ENCODE peak calls at places on chromosomes 7 and 10, in five cellular contexts. T is heart left ventricle, B is lung, F is glutamatergic neuron, Z is A549. A is an unnamed sample.

GRCh38 chr7:102279537-102280400 is 6.9 kb upstream of the SH2B2 start:
- DNase-seq in T (peak; percentile 47), B (peak; percentile 41), F (peak; percentile 82), Z (peak; percentile 60), A (no peak)

GRCh38 chr7:30170460-30171197 is 35.8 kb downstream of the MTURN start:
- DNase-seq in T (no peak), B (no peak), F (no peak), Z (no peak), A (no peak)

GRCh38 chr7:44998153-44998871 is 1.7 kb upstream of the CCM2 start:
- DNase-seq in T (no peak), B (no peak), F (no peak), Z (no peak), A (no peak)

GRCh38 chr7:139095194-139095659 is 14.3 kb downstream of the ZC3HAV1 start:
- DNase-seq in T (no peak), B (no peak), F (no peak), Z (no peak), A (no peak)

GRCh38 chr7:155917836-155918385 is 105.6 kb upstream of the SHH start:
- DNase-seq in T (no peak), B (no peak), F (no peak), Z (no peak), A (no peak)

GRCh38 chr7:80766724-80767123 is 128.3 kb downstream of the CD36 start:
- DNase-seq in T (no peak), B (no peak), F (no peak), Z (no peak), A (no peak)

GRCh38 chr10:34732926-34733325 is 82.2 kb downstream of the PARD3 start:
- DNase-seq in T (no peak), B (no peak), F (no peak), Z (peak; percentile 44), A (no peak)

GRCh38 chr10:53978292-53978691 is 822.7 kb downstream of the PCDH15 start:
- DNase-seq in T (no peak), B (no peak), F (no peak), Z (no peak), A (no peak)

GRCh38 chr10:133309720-133310398 is 1.1 kb downstream of the ZNF511 start:
- DNase-seq in T (no peak), B (peak; percentile 53), F (no peak), Z (no peak), A (no peak)

GRCh38 chr7:55309040-55309991 is 55.8 kb upstream of the LANCL2 start:
- DNase-seq in T (no peak), B (no peak), F (no peak), Z (no peak), A (no peak)

GRCh38 chr7:91995391-91995790 is 54.7 kb downstream of the AKAP9 start:
- DNase-seq in T (no peak), B (no peak), F (no peak), Z (no peak), A (no peak)

GRCh38 chr10:325282-325681 is 190.0 kb downstream of the ZMYND11 start:
- DNase-seq in T (no peak), B (no peak), F (no peak), Z (no peak), A (no peak)

GRCh38 chr10:74887614-74888284 is 61.3 kb downstream of the KAT6B start:
- DNase-seq in T (no peak), B (no peak), F (no peak), Z (no peak), A (no peak)

GRCh38 chr10:11685787-11686218 is 56.4 kb upstream of the ECHDC3 start:
- DNase-seq in T (peak; percentile 46), B (peak; percentile 65), F (no peak), Z (no peak), A (no peak)

GRCh38 chr7:108461855-108462254 is 5.6 kb upstream of the NRCAM start:
- DNase-seq in T (no peak), B (no peak), F (no peak), Z (no peak), A (peak; percentile 37)

GRCh38 chr7:50610521-50611277 is 45.5 kb upstream of the DDC start:
- DNase-seq in T (no peak), B (no peak), F (no peak), Z (no peak), A (no peak)

GRCh38 chr7:910441-910861 is 34.1 kb downstream of the GET4 start:
- DNase-seq in T (no peak), B (no peak), F (no peak), Z (no peak), A (no peak)

GRCh38 chr7:120259382-120259781 is 13.6 kb upstream of the KCND2 start:
- DNase-seq in T (no peak), B (no peak), F (no peak), Z (no peak), A (no peak)

GRCh38 chr7:48365010-48365409 is 193.8 kb downstream of the ABCA13 start:
- DNase-seq in T (no peak), B (no peak), F (no peak), Z (no peak), A (no peak)

GRCh38 chr7:66050337-66050957 is 25.2 kb upstream of the ASL start:
- DNase-seq in T (no peak), B (no peak), F (no peak), Z (no peak), A (no peak)

GRCh38 chr7:45921699-45922519 is 837 bp upstream of the IGFBP3 start:
- DNase-seq in T (peak; percentile 78), B (no peak), F (peak; percentile 80), Z (peak; percentile 64), A (no peak)

GRCh38 chr10:63483983-63484382 is 18.2 kb upstream of the JMJD1C start:
- DNase-seq in T (no peak), B (no peak), F (no peak), Z (no peak), A (no peak)

GRCh38 chr7:22549667-22550513 is 49.9 kb upstream of the STEAP1B start:
- DNase-seq in T (no peak), B (no peak), F (peak; percentile 78), Z (no peak), A (no peak)

GRCh38 chr7:100517305-100517704 is 21.7 kb upstream of the AGFG2 start:
- DNase-seq in T (no peak), B (no peak), F (no peak), Z (no peak), A (no peak)

GRCh38 chr7:80635533-80635932 is 2.9 kb upstream of the CD36 start:
- DNase-seq in T (no peak), B (no peak), F (no peak), Z (no peak), A (no peak)

GRCh38 chr10:75910032-75910431 is 478.6 kb downstream of the LRMDA start:
- DNase-seq in T (no peak), B (no peak), F (no peak), Z (no peak), A (peak; percentile 7)

GRCh38 chr10:131344747-131345146 is 33.2 kb upstream of the TCERG1L start:
- DNase-seq in T (no peak), B (no peak), F (no peak), Z (no peak), A (no peak)

GRCh38 chr7:36082910-36083309 is 70.1 kb upstream of the EEPD1 start:
- DNase-seq in T (no peak), B (no peak), F (no peak), Z (no peak), A (no peak)

GRCh38 chr7:128404826-128405344 is 4.9 kb downstream of the IMPDH1 start:
- DNase-seq in T (no peak), B (no peak), F (no peak), Z (no peak), A (no peak)
- TF ChIP-seq CTCF in T (no peak), B (no peak), F (no peak), Z (no peak), A (peak; percentile 37)

DNA sequence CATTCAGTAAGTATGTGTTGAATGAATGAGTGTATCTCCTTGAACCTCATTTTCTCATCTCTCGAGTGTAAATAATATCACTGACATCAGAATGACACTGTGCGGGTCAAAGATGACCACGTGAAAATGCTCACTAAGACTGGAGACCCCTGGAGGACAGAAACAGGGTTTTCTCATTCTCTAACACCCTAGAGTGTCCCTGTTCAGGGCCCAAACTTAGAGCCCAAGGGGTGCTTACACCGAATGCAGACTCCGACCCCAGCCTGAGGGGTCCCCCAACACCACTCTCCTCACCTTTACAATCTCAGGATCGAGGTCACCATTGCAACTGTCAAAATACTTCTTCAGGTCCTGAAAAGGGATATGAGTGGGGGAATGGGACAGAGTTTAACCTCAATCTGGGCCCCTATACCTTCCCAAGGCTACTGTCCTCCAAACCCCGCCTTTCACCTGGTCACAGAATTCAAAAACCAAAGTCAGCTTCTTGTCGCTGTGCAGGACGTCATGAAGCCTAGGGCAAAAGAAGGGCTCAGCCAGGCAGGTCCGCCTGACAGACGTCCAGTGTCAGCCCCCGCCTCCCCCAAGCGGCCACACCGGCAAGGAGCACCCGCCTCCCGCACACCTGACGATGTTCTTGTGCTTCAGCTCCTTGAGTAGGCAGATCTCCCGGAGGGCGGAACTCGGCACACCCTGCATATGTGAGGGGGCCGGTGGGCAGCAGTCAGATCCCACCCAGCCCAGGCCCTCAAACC is 1.2 kb downstream of the CDK5 start:
- DNase-seq in T (no peak), B (no peak), F (no peak), Z (no peak), A (no peak)
- TF ChIP-seq CTCF in T (no peak), B (no peak), F (peak; percentile 20), Z (no peak), A (no peak)

DNA sequence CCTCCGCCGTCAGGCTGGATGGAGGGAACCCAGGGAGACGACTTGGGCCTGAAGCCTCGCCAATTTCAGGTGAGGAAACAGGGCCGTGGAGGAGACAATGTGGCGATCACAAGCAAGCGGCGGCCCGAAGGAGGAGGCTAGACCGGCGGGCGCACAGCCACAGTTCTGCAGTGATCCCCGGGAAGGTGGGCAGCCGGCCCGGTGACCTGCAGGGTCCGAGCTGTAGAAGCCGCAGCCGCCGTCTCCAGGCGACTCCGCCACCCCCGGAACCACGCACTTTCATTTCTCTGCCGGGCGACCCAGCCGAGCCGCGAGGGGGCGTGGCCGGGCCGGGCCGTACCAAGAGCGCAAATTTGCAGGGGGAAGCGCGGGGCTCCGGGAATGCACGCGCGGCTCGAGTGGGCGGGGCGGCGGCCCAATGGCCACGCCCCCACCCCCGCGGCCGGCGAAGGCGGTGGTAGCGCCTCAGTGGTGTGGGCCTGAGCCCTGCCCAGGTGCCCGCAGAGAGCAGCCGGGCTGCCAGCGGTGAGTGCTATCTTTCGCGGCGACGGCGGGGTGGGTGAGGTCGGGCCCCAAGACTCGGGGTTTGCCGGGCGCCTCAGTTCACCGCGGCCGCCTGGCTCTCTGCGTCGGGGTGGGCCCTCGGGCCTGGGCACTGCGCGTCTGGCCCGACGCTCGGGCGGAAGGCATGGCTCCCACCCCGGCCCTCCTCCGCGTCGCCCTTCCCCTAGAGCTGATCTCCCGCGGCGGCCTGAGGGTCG is at the start of gene POR:
- DNase-seq in T (peak; percentile 96), B (peak; percentile 95), F (peak; percentile 95), Z (peak; percentile 86), A (peak; percentile 87)
- TF ChIP-seq CTCF in T (no peak), B (no peak), F (no peak), Z (no peak), A (no peak)

DNA sequence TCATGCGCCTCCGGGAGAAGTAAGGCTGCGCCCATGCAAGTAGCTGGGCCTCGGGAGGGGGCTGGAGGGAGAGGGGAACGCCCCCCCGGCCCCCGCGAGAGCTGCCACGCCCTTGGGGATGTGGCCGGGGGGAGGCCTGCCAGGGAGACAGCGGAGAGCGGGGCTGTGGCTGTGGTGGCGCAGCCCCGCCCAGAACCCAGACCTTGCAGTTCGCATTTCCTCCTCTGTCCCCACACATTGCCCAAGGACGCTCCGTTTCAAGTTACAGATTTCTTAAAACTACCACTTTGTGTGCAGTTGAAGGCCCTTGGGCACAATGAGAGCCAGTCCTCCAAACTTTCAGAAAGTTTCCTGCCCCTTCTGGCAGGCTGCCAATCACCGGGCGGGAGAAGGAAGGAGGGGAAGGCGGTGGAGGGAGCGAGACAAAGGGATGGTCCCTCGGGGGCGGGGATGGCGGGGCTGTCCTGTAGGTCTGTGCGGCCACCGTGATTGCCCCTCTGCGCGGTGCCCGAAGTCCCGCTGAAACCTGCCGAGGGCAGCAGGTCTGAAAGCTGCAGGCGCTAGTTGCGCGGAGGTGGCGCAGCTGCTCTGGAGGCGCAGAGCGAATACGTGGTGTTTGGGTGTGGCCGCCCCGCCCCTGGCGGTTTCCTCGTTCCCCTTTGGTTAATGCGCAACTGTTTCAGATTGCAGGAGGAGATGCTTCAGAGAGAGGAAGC is 2.1 kb downstream of the VIM start:
- DNase-seq in T (peak; percentile 87), B (peak; percentile 91), F (peak; percentile 73), Z (peak; percentile 51), A (no peak)
- TF ChIP-seq CTCF in T (no peak), B (no peak), F (no peak), Z (no peak), A (no peak)